ENCODE peak calls at places on chromosomes 13 and 19, in ten cellular contexts. F is HL-60; T is vagina; R is RPMI8226; S is IMR-90; D is dorsolateral prefrontal cortex; H is stimulated activated naive CD8-positive, alpha-beta T cell treated with anti-CD3 and anti-CD28 coated beads, Interleukin-15, amount 100 ng/mL, for 72 hours; A is glutamatergic neuron; O is PC-3; K is amniotic stem cell. X is an unnamed sample.

GRCh38 chr13:111632906-111633305 is 312.5 kb downstream of the TEX29 start:
- DNase-seq in A (no peak), T (no peak), D (no peak), R (no peak), O (no peak), K (no peak), H (no peak), S (no peak), F (no peak), X (no peak)

GRCh38 chr19:45771331-45771933 is 2.4 kb upstream of the SIX5 start:
- DNase-seq in K (no peak), A (no peak), O (no peak), R (no peak), H (no peak), F (no peak), S (no peak), D (no peak), T (no peak), X (no peak)

GRCh38 chr19:39237200-39238184 is 7.3 kb downstream of the IFNL3 start:
- DNase-seq in R (peak), T (no peak), A (no peak), H (peak), D (no peak), F (peak), K (no peak), O (peak), S (no peak), X (peak)

GRCh38 chr13:73993661-73994060 is 140.5 kb downstream of the KLF12 start:
- DNase-seq in A (no peak), K (no peak), D (no peak), R (no peak), T (no peak), H (no peak), F (no peak), S (no peak), O (no peak), X (no peak)

GRCh38 chr19:4580961-4581380 is 21.5 kb upstream of the SEMA6B start:
- DNase-seq in F (no peak), H (no peak), S (no peak), R (no peak), O (no peak), K (no peak), D (no peak), A (no peak), T (no peak), X (no peak)

GRCh38 chr19:14149509-14149994 is 13.2 kb upstream of the ASF1B start:
- DNase-seq in O (no peak), R (no peak), F (no peak), K (no peak), D (peak), S (no peak), A (no peak), H (peak), T (no peak), X (no peak)

GRCh38 chr19:16457954-16458331 is 13.8 kb downstream of the EPS15L1 start:
- DNase-seq in R (no peak), O (no peak), S (no peak), D (no peak), K (no peak), F (no peak), T (no peak), A (no peak), H (no peak), X (no peak)

GRCh38 chr19:934865-935422 is 9.1 kb downstream of the ARID3A start:
- DNase-seq in R (no peak), A (no peak), D (peak), S (peak), K (no peak), T (no peak), H (no peak), O (peak), F (peak), X (peak)

GRCh38 chr13:49624207-49624606 is 4.1 kb upstream of the ARL11 start:
- DNase-seq in T (no peak), S (no peak), R (no peak), A (no peak), F (no peak), O (no peak), D (no peak), H (no peak), K (no peak), X (no peak)

GRCh38 chr13:29767006-29767405 is 83.4 kb downstream of the UBL3 start:
- DNase-seq in D (no peak), F (no peak), R (no peak), H (no peak), S (peak), O (no peak), T (no peak), A (no peak), K (no peak), X (no peak)

GRCh38 chr13:48680756-48681392 is 27.1 kb downstream of the CYSLTR2 start:
- DNase-seq in H (no peak), F (no peak), K (no peak), S (no peak), D (no peak), T (no peak), A (no peak), O (no peak), R (no peak), X (no peak)